ENCODE peak calls at places on chromosomes 7 and 10, in five cellular contexts. P, Y, T, B and O are unnamed samples.

GRCh38 chr7:71601840-71602239 is 469.9 kb downstream of the GALNT17 start:
- DNase-seq in P (no peak), Y (no peak), T (no peak), B (no peak), O (no peak)

GRCh38 chr7:107446988-107447387 is 22.9 kb upstream of the GPR22 start:
- DNase-seq in P (no peak), Y (no peak), T (no peak), B (no peak), O (no peak)

GRCh38 chr7:146655928-146656797 is 539.6 kb downstream of the CNTNAP2 start:
- DNase-seq in P (no peak), Y (no peak), T (no peak), B (no peak), O (no peak)

GRCh38 chr7:36563706-36564325 is 160.5 kb downstream of the AOAH start:
- DNase-seq in P (no peak), Y (no peak), T (no peak), B (no peak), O (no peak)

GRCh38 chr10:132135398-132135872 is 51.3 kb upstream of the DPYSL4 start:
- DNase-seq in P (no peak), Y (no peak), T (no peak), B (no peak), O (no peak)

GRCh38 chr10:124939290-124939689 is 2.6 kb upstream of the ZRANB1 start:
- DNase-seq in P (no peak), Y (no peak), T (no peak), B (no peak), O (no peak)

GRCh38 chr7:113892818-113893217 is 26.0 kb downstream of the PPP1R3A start:
- DNase-seq in P (no peak), Y (no peak), T (no peak), B (no peak), O (no peak)

GRCh38 chr10:104577171-104577570 is 63.9 kb upstream of the SORCS3 start:
- DNase-seq in P (no peak), Y (no peak), T (no peak), B (no peak), O (no peak)

GRCh38 chr10:89888647-89889046 is 187.3 kb downstream of the KIF20B start:
- DNase-seq in P (no peak), Y (no peak), T (no peak), B (no peak), O (no peak)

GRCh38 chr7:1460757-1461639 is 1.7 kb upstream of the MICALL2 start:
- DNase-seq in P (no peak), Y (no peak), T (no peak), B (no peak), O (no peak)

GRCh38 chr10:42422911-42423310 is 215.5 kb downstream of the ZNF33B start:
- DNase-seq in P (no peak), Y (no peak), T (no peak), B (no peak), O (no peak)

GRCh38 chr10:101941871-101942270 is 98.3 kb upstream of the KCNIP2 start:
- DNase-seq in P (no peak), Y (no peak), T (no peak), B (no peak), O (no peak)

GRCh38 chr7:122651451-122651850 is 47.5 kb downstream of the RNF133 start:
- DNase-seq in P (no peak), Y (no peak), T (no peak), B (no peak), O (no peak)

GRCh38 chr7:118280319-118281012 is 56.0 kb downstream of the ANKRD7 start:
- DNase-seq in P (no peak), Y (no peak), T (no peak), B (no peak), O (peak)

GRCh38 chr10:103145860-103146466 is 47.1 kb downstream of the NT5C2 start:
- DNase-seq in P (no peak), Y (no peak), T (peak), B (no peak), O (peak)

GRCh38 chr10:82394122-82394521 is 519.1 kb downstream of the NRG3 start:
- DNase-seq in P (no peak), Y (no peak), T (no peak), B (no peak), O (no peak)

GRCh38 chr7:22549667-22550513 is 49.9 kb upstream of the STEAP1B start:
- DNase-seq in P (no peak), Y (peak), T (no peak), B (no peak), O (peak)

GRCh38 chr7:27163776-27164380 is 1.5 kb downstream of the HOXA9 start:
- DNase-seq in P (no peak), Y (no peak), T (no peak), B (no peak), O (no peak)

GRCh38 chr7:143882611-143883078 is 19.3 kb downstream of the TCAF1 start:
- DNase-seq in P (no peak), Y (no peak), T (no peak), B (no peak), O (peak)

GRCh38 chr10:85778074-85778473 is 588.5 kb downstream of the GRID1 start:
- DNase-seq in P (no peak), Y (no peak), T (no peak), B (no peak), O (no peak)

GRCh38 chr7:11934766-11935165 is 102.8 kb upstream of the THSD7A start:
- DNase-seq in P (no peak), Y (no peak), T (no peak), B (no peak), O (no peak)

GRCh38 chr7:125059861-125060456 is 130.3 kb upstream of the POT1 start:
- DNase-seq in P (no peak), Y (no peak), T (no peak), B (no peak), O (peak)

GRCh38 chr7:100763556-100764140 is 30.3 kb downstream of the ZAN start:
- DNase-seq in P (no peak), Y (no peak), T (no peak), B (no peak), O (no peak)

GRCh38 chr10:99232357-99232999 is 3.2 kb downstream of the HPSE2 start:
- DNase-seq in P (no peak), Y (no peak), T (no peak), B (peak), O (no peak)

GRCh38 chr10:132142396-132143161 is 44.2 kb upstream of the DPYSL4 start:
- DNase-seq in P (no peak), Y (peak), T (no peak), B (peak), O (no peak)

GRCh38 chr7:149851449-149851848 is 13.3 kb downstream of the ZNF862 start:
- DNase-seq in P (no peak), Y (no peak), T (no peak), B (no peak), O (no peak)

GRCh38 chr10:88216976-88217375 is 353.6 kb downstream of the PTEN start:
- DNase-seq in P (no peak), Y (no peak), T (no peak), B (no peak), O (no peak)

GRCh38 chr7:41967156-41967555 is 264.3 kb upstream of the INHBA start:
- DNase-seq in P (no peak), Y (no peak), T (peak), B (no peak), O (no peak)

GRCh38 chr7:78125884-78126283 is 327.3 kb downstream of the PHTF2 start:
- DNase-seq in P (no peak), Y (no peak), T (no peak), B (no peak), O (no peak)

GRCh38 chr7:129258649-129259389 is 34.0 kb downstream of the AHCYL2 start:
- DNase-seq in P (no peak), Y (no peak), T (no peak), B (no peak), O (no peak)

GRCh38 chr10:69848454-69848853 is 46.7 kb downstream of the COL13A1 start:
- DNase-seq in P (no peak), Y (no peak), T (no peak), B (no peak), O (no peak)

GRCh38 chr10:102649770-102650654 is 5.7 kb downstream of the TRIM8 start:
- DNase-seq in P (no peak), Y (no peak), T (no peak), B (no peak), O (no peak)

GRCh38 chr10:86162696-86163400 is 203.7 kb downstream of the GRID1 start:
- DNase-seq in P (no peak), Y (no peak), T (no peak), B (peak), O (no peak)

GRCh38 chr7:95989301-95989700 is 216.9 kb downstream of the DYNC1I1 start:
- DNase-seq in P (no peak), Y (no peak), T (no peak), B (no peak), O (no peak)

GRCh38 chr7:67301667-67302066 is 305.0 kb downstream of the TYW1 start:
- DNase-seq in P (no peak), Y (no peak), T (no peak), B (no peak), O (no peak)

GRCh38 chr7:122068999-122069398 is 75.0 kb downstream of the AASS start:
- DNase-seq in P (no peak), Y (no peak), T (no peak), B (no peak), O (no peak)

GRCh38 chr10:3749011-3749410 is 36.0 kb downstream of the KLF6 start:
- DNase-seq in P (no peak), Y (no peak), T (no peak), B (no peak), O (no peak)

GRCh38 chr10:63318491-63318890 is 147.3 kb downstream of the JMJD1C start:
- DNase-seq in P (no peak), Y (no peak), T (no peak), B (no peak), O (no peak)

GRCh38 chr7:154684651-154685563 is 318.0 kb downstream of the PAXIP1 start:
- DNase-seq in P (no peak), Y (no peak), T (no peak), B (no peak), O (no peak)